ENCODE peak calls at places on chromosomes 3 and 15, in nine cellular contexts. P is sigmoid colon, R is stomach, O is body of pancreas, I is tibial nerve, Z is fibroblast of lung, J is keratinocyte, W is psoas muscle, M is IMR-90. K is an unnamed sample.
A peak's percentile ranks its signal among the peaks of the same experiment; 100 is the strongest.

GRCh38 chr3:150216041-150216811 is 191.9 kb upstream of the TSC22D2 start:
- DNase-seq in P (no peak), R (no peak), O (no peak), I (no peak), Z (peak; percentile 95), J (no peak), W (peak; percentile 71), M (peak; percentile 61), K (no peak)

GRCh38 chr3:128435058-128435457 is 31.6 kb downstream of the DNAJB8 start:
- DNase-seq in P (no peak), R (peak; percentile 76), O (peak; percentile 80), I (no peak), Z (no peak), J (no peak), W (peak; percentile 42), M (no peak), K (peak; percentile 89)

GRCh38 chr15:72732554-72732953 is 46.5 kb downstream of the BBS4 start:
- DNase-seq in P (no peak), R (no peak), O (no peak), I (no peak), Z (no peak), J (no peak), W (no peak), M (no peak), K (no peak)

GRCh38 chr3:194130807-194131589 is 5.0 kb upstream of the HES1 start:
- DNase-seq in P (no peak), R (peak; percentile 70), O (peak; percentile 88), I (no peak), Z (no peak), J (no peak), W (no peak), M (no peak), K (peak; percentile 82)

GRCh38 chr3:67291287-67292252 is 293.5 kb downstream of the KBTBD8 start:
- DNase-seq in P (no peak), R (no peak), O (no peak), I (no peak), Z (no peak), J (no peak), W (no peak), M (no peak), K (no peak)

GRCh38 chr3:150300847-150301517 is 107.1 kb upstream of the TSC22D2 start:
- DNase-seq in P (no peak), R (no peak), O (no peak), I (no peak), Z (no peak), J (no peak), W (no peak), M (peak; percentile 53), K (no peak)

GRCh38 chr15:62846131-62846804 is 196.3 kb upstream of the TPM1 start:
- DNase-seq in P (peak; percentile 30), R (no peak), O (no peak), I (no peak), Z (no peak), J (no peak), W (no peak), M (no peak), K (no peak)

GRCh38 chr3:30749230-30749629 is 142.8 kb downstream of the TGFBR2 start:
- DNase-seq in P (no peak), R (no peak), O (no peak), I (no peak), Z (no peak), J (no peak), W (no peak), M (no peak), K (no peak)

GRCh38 chr3:139448104-139448503 is 28.2 kb downstream of the RBP2 start:
- DNase-seq in P (no peak), R (no peak), O (peak; percentile 13), I (no peak), Z (no peak), J (no peak), W (no peak), M (no peak), K (no peak)

GRCh38 chr3:194675081-194675640 is 3.2 kb upstream of the LSG1 start:
- DNase-seq in P (no peak), R (no peak), O (no peak), I (no peak), Z (no peak), J (no peak), W (no peak), M (no peak), K (no peak)

GRCh38 chr3:61813656-61814055 is 252.3 kb downstream of the PTPRG start:
- DNase-seq in P (no peak), R (no peak), O (no peak), I (no peak), Z (peak; percentile 94), J (no peak), W (peak; percentile 58), M (peak; percentile 51), K (no peak)

GRCh38 chr3:192042116-192042515 is 581.2 kb downstream of the PYDC2 start:
- DNase-seq in P (no peak), R (no peak), O (no peak), I (no peak), Z (no peak), J (no peak), W (no peak), M (no peak), K (no peak)

GRCh38 chr3:192039593-192039992 is 578.6 kb downstream of the PYDC2 start:
- DNase-seq in P (no peak), R (no peak), O (peak; percentile 22), I (no peak), Z (no peak), J (no peak), W (no peak), M (no peak), K (no peak)

GRCh38 chr3:192033246-192033645 is 572.3 kb downstream of the PYDC2 start:
- DNase-seq in P (no peak), R (no peak), O (no peak), I (no peak), Z (no peak), J (no peak), W (no peak), M (no peak), K (no peak)

DNA sequence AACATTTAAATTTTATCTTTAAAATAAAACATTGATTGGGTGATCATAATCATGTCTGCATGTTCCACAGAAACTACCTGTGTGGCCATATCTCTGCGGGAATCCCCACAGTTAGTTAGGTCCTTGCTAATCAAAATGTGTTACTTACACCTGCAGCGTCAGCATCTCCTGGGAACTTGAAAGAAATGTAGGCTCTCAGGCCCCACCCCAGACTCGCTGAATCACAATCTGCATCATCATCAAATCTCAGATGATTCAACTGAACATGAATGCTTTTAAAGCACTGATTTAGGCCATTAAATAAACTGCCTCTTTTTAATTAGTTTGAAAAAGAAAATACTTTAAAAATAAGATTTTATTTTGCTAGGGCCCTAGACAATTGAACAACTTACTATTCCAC is 577.8 kb downstream of the PYDC2 start:
- DNase-seq in P (no peak), R (no peak), O (no peak), I (no peak), Z (no peak), J (no peak), W (no peak), M (no peak), K (no peak)
- H3K4me1 ChIP-seq in P (no peaks in the 10 kb centered on the region), R (no peaks in the 10 kb centered on the region), O (no peaks in the 10 kb centered on the region), I (no peaks in the 10 kb centered on the region), Z (no peaks in the 10 kb centered on the region), J (no peaks in the 10 kb centered on the region), W (no peaks in the 10 kb centered on the region), M (no peaks in the 10 kb centered on the region), K (no peaks in the 10 kb centered on the region)

GRCh38 chr15:70088887-70089691 is 8.6 kb downstream of the TLE3 start:
- DNase-seq in P (no peak), R (no peak), O (no peak), I (no peak), Z (peak; percentile 76), J (no peak), W (peak; percentile 61), M (peak; percentile 71), K (no peak)
- H3K4me3 ChIP-seq in P (peak overlapping the region; percentile 13), R (no peak overlapping the region), O (no peak overlapping the region), I (no peak overlapping the region), Z (no peak overlapping the region), J (no peak overlapping the region), W (peak overlapping the region; percentile 41), M (no peak overlapping the region), K (no peak overlapping the region)

DNA sequence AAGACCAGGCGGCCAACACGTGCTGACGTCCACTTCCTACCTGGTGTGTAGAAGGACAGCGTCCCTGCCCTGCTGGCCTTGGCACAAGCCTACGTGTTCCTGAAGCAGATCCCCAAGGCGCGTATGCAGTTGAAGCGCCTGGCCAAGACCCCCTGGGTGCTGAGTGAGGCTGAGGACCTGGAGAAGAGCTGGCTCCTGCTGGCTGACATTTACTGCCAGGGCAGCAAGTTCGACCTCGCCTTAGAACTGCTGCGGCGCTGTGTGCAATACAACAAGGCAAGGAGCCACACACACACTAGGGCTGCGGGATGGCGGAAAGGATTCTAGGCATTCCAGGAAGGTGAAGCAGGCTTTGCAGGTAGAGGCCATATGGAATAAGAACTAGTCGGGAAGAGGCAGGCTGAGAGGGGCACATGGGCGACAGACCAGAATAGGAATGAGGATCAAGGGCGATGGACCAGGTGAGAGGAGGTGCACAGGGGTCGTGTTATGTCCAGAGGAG is 15.9 kb downstream of the CSRNP1 start:
- DNase-seq in P (peak; percentile 62), R (no peak), O (no peak), I (no peak), Z (no peak), J (no peak), W (no peak), M (no peak), K (no peak)
- TF ChIP-seq CTCF in P (no peak), R (no peak), O (no peak), I (no peak), Z (no peak), J (no peak), W (no peak), M (no peak), K (no peak)

GRCh38 chr3:72401005-72401404 is 447.2 kb downstream of the SHQ1 start:
- DNase-seq in P (no peak), R (no peak), O (no peak), I (no peak), Z (no peak), J (no peak), W (no peak), M (peak; percentile 6), K (no peak)

GRCh38 chr3:72398781-72399180 is 449.5 kb downstream of the SHQ1 start:
- DNase-seq in P (no peak), R (no peak), O (no peak), I (no peak), Z (no peak), J (no peak), W (no peak), M (no peak), K (no peak)

GRCh38 chr3:72395654-72396415 is 452.4 kb downstream of the SHQ1 start:
- DNase-seq in P (no peak), R (no peak), O (no peak), I (no peak), Z (peak; percentile 52), J (no peak), W (no peak), M (peak; percentile 45), K (no peak)

GRCh38 chr3:72396899-72397298 is 451.3 kb downstream of the SHQ1 start:
- DNase-seq in P (no peak), R (no peak), O (no peak), I (no peak), Z (no peak), J (no peak), W (no peak), M (no peak), K (no peak)

DNA sequence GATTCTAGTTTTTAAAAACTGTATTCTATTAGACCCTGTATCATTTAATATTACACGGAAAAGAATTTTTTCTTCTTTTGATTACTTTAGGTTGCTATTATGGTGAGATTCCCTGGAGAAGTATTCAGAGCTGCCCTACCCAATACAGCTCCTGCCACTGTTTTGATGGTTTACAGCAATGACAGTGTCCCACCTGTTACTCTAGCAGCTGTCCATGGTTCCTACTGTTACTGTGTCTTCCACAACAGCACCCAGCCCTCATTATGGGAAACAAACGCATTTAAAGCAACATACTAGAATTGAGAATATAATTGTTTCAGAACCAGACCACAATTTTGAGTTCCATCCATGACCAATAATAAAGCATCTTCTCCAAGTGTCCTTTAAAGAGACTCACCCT is 450.7 kb downstream of the SHQ1 start:
- DNase-seq in P (no peak), R (no peak), O (no peak), I (no peak), Z (no peak), J (no peak), W (no peak), M (no peak), K (no peak)
- H3K4me1 ChIP-seq in P (peaks cover 2% of the 10 kb centered on the region), R (peaks cover 48% of the 10 kb centered on the region), O (peaks cover under 1% of the 10 kb centered on the region), I (no peaks in the 10 kb centered on the region), Z (no peaks in the 10 kb centered on the region), J (no peaks in the 10 kb centered on the region), W (peaks cover 32% of the 10 kb centered on the region), M (peaks cover 6% of the 10 kb centered on the region), K (peaks cover 29% of the 10 kb centered on the region)